ENCODE peak calls at places on chromosome 14, in eight cellular contexts. P is lower leg skin; V is CD4-positive, alpha-beta T cell; L is cardiac muscle cell; J is HCT116; T is NCI-H774; Z is left cardiac atrium; H is adipocyte. B is an unnamed sample.

GRCh38 chr14:76055330-76055729 is 69.8 kb downstream of the IFT43 start:
- DNase-seq in V (no peak), T (no peak), Z (no peak), H (no peak), P (no peak), L (no peak), J (no peak), B (no peak)

GRCh38 chr14:64632056-64632455 is 72.2 kb upstream of the PLEKHG3 start:
- DNase-seq in Z (no peak), J (no peak), H (no peak), L (no peak), P (peak; percentile 26), T (no peak), V (no peak), B (no peak)

GRCh38 chr14:22821193-22822016 is 6.2 kb upstream of the SLC7A7 start:
- DNase-seq in T (no peak), V (no peak), H (no peak), Z (no peak), J (no peak), P (no peak), L (peak; percentile 66), B (no peak)

GRCh38 chr14:104973215-104974145 is 4.7 kb downstream of the AHNAK2 start:
- DNase-seq in H (peak; percentile 96), V (no peak), J (peak; percentile 98), P (peak; percentile 98), Z (peak; percentile 93), T (no peak), L (no peak), B (no peak)

GRCh38 chr14:66403183-66403582 is 83.0 kb upstream of the CCDC196 start:
- DNase-seq in J (no peak), L (no peak), H (peak; percentile 36), Z (no peak), V (no peak), P (no peak), T (no peak), B (no peak)

GRCh38 chr14:32883189-32883588 is 55.5 kb upstream of the NPAS3 start:
- DNase-seq in H (no peak), T (no peak), J (no peak), Z (no peak), V (no peak), L (no peak), P (no peak), B (no peak)

GRCh38 chr14:69574266-69574953 is at the start of gene CCDC177:
- DNase-seq in Z (peak; percentile 55), H (peak; percentile 76), J (peak; percentile 21), P (peak; percentile 90), L (peak; percentile 78), V (peak; percentile 70), T (peak; percentile 7), B (peak; percentile 56)

GRCh38 chr14:81517798-81518398 is 15.8 kb downstream of the SEL1L start:
- DNase-seq in P (no peak), T (no peak), V (no peak), J (no peak), L (no peak), H (peak; percentile 21), Z (peak; percentile 56), B (no peak)

GRCh38 chr14:63342381-63342780 is 23.6 kb upstream of the GPHB5 start:
- DNase-seq in T (no peak), V (no peak), P (no peak), H (peak; percentile 25), J (no peak), Z (no peak), L (no peak), B (no peak)

GRCh38 chr14:64953661-64954060 is 11.1 kb upstream of the GPX2 start:
- DNase-seq in H (no peak), Z (no peak), T (no peak), L (no peak), P (peak; percentile 68), J (no peak), V (no peak), B (no peak)

GRCh38 chr14:68986926-68987652 is 8.0 kb upstream of the ACTN1 start:
- DNase-seq in T (no peak), J (no peak), V (no peak), L (no peak), P (no peak), H (no peak), Z (no peak), B (no peak)

GRCh38 chr14:70665448-70666363 is 24.0 kb downstream of the TTC9 start:
- DNase-seq in V (no peak), P (no peak), Z (no peak), L (no peak), H (peak; percentile 1), T (peak; percentile 11), J (peak; percentile 45), B (no peak)

GRCh38 chr14:87888136-87888999 is 104.6 kb downstream of the GALC start:
- DNase-seq in T (no peak), V (no peak), H (no peak), P (no peak), L (peak; percentile 19), J (no peak), Z (peak; percentile 43), B (no peak)

GRCh38 chr14:72142328-72142727 is 210.1 kb downstream of the RGS6 start:
- DNase-seq in V (no peak), L (no peak), H (no peak), T (no peak), Z (no peak), P (no peak), J (no peak), B (no peak)

GRCh38 chr14:41568979-41569378 is 37.7 kb upstream of the LRFN5 start:
- DNase-seq in Z (no peak), H (no peak), J (no peak), P (no peak), L (no peak), V (no peak), T (no peak), B (no peak)

GRCh38 chr14:103662029-103662428 is 33.0 kb downstream of the KLC1 start:
- DNase-seq in Z (no peak), J (no peak), T (no peak), P (no peak), V (no peak), L (no peak), H (no peak), B (no peak)

GRCh38 chr14:89445252-89445973 is 28.4 kb upstream of the FOXN3 start:
- DNase-seq in L (no peak), V (no peak), T (no peak), Z (no peak), H (no peak), J (no peak), P (no peak), B (no peak)

GRCh38 chr14:99602788-99603415 is 1.1 kb downstream of the CCDC85C start:
- DNase-seq in J (no peak), V (no peak), T (no peak), H (no peak), Z (no peak), L (peak; percentile 42), P (no peak), B (no peak)

GRCh38 chr14:48725001-48725734 is 861.0 kb downstream of the RPS29 start:
- DNase-seq in V (no peak), T (no peak), Z (no peak), H (no peak), P (no peak), L (no peak), J (no peak), B (no peak)

GRCh38 chr14:71618047-71618446 is 314.2 kb upstream of the RGS6 start:
- DNase-seq in L (peak; percentile 9), V (no peak), H (no peak), P (no peak), J (no peak), Z (no peak), T (no peak), B (no peak)

GRCh38 chr14:58607571-58608317 is 30.0 kb upstream of the DACT1 start:
- DNase-seq in H (peak; percentile 80), Z (no peak), J (no peak), T (no peak), P (no peak), V (no peak), L (no peak), B (no peak)

GRCh38 chr14:64724578-64724930 is 20.3 kb downstream of the PLEKHG3 start:
- DNase-seq in T (no peak), Z (no peak), J (no peak), P (peak; percentile 63), L (no peak), H (no peak), V (no peak), B (no peak)

B was measured in D721Med.